ENCODE peak calls at places on chromosomes 16 and 17, in eight cellular contexts. E is stimulated activated naive B cell treated with anti-CD40 and anti-IgM and Interleukin-4, amounts not matched to agents 10 μg/mL and 1 μg/mL and 100 μg/mL, for 72 hours; B is T-cell; Z is H1; X is mucosa of descending colon; Q is NCI-H1092 treated with DMSO at 0.1 percent for 48 hours; C is activated CD4-positive, alpha-beta T cell treated with anti-CD3 and anti-CD28 coated beads for 36 hours; G is AML-193. S is an unnamed sample.

GRCh38 chr16:58222532-58223316 is 24.8 kb upstream of the CSNK2A2 start:
- DNase-seq in Q (no peak), E (no peak), X (no peak), G (no peak), B (no peak), C (no peak), Z (no peak), S (peak)

GRCh38 chr16:19912445-19913305 is 28.0 kb upstream of the GPRC5B start:
- DNase-seq in Q (no peak), B (no peak), E (no peak), Z (no peak), G (no peak), C (no peak), X (no peak), S (no peak)

GRCh38 chr17:62870581-62870964 is 62.5 kb upstream of the MARCHF10 start:
- DNase-seq in Z (peak), Q (peak), E (no peak), X (no peak), G (no peak), C (no peak), B (no peak), S (no peak)

GRCh38 chr17:74768069-74768762 is 7.9 kb downstream of the NAT9 start:
- DNase-seq in G (no peak), B (no peak), E (no peak), Q (no peak), C (no peak), Z (no peak), X (no peak), S (peak)

GRCh38 chr16:75262104-75262799 is 10.8 kb upstream of the BCAR1 start:
- DNase-seq in C (peak), G (no peak), X (peak), Q (peak), Z (no peak), B (no peak), E (no peak), S (no peak)

GRCh38 chr16:88882358-88883030 is 16.0 kb upstream of the PABPN1L start:
- DNase-seq in G (no peak), Q (no peak), X (peak), E (no peak), C (peak), B (no peak), Z (no peak), S (no peak)

GRCh38 chr16:88629835-88630234 is 8.5 kb upstream of the IL17C start:
- DNase-seq in G (no peak), Q (no peak), Z (no peak), B (no peak), E (no peak), X (no peak), C (no peak), S (no peak)

GRCh38 chr17:42880776-42881175 is 19.8 kb upstream of the G6PC1 start:
- DNase-seq in E (no peak), Q (no peak), B (no peak), X (no peak), Z (no peak), G (no peak), C (no peak), S (no peak)

GRCh38 chr16:50403491-50403890 is 34.7 kb upstream of the BRD7 start:
- DNase-seq in G (no peak), B (no peak), Z (no peak), C (no peak), X (no peak), E (no peak), Q (no peak), S (no peak)

GRCh38 chr16:24070851-24071250 is 185.3 kb upstream of the CACNG3 start:
- DNase-seq in Z (peak), B (no peak), X (no peak), G (peak), Q (peak), C (peak), E (peak), S (peak)

GRCh38 chr16:48558269-48558915 is 51.6 kb downstream of the N4BP1 start:
- DNase-seq in X (no peak), Z (no peak), Q (no peak), G (peak), C (peak), B (no peak), E (no peak), S (no peak)

GRCh38 chr17:73189417-73190099 is 3.3 kb upstream of the COG1 start:
- DNase-seq in E (no peak), B (no peak), Z (no peak), Q (peak), G (peak), C (no peak), X (no peak), S (peak)

GRCh38 chr17:4492762-4493561 is 5.7 kb upstream of the SPNS2 start:
- DNase-seq in G (no peak), C (peak), X (peak), B (no peak), Z (peak), E (no peak), Q (no peak), S (no peak)

GRCh38 chr17:39650121-39650579 is 13.2 kb downstream of the STARD3 start:
- DNase-seq in B (no peak), X (no peak), G (no peak), C (no peak), E (no peak), Q (no peak), Z (no peak), S (no peak)